ENCODE peak calls at places on chromosomes 2 and 18, in nine cellular contexts. O is AG04450; R is astrocyte; M is effector memory CD4-positive, alpha-beta T cell; A is GM19239; C is posterior cingulate gyrus; D is HCT116; Y is RWPE1; S is GM06990. L is an unnamed sample.

GRCh38 chr2:129912066-129912820 is 67.2 kb upstream of the RAB6C start:
- DNase-seq in S (no peak), C (no peak), O (no peak), Y (no peak), M (no peak), A (no peak), R (no peak), D (no peak), L (no peak)

GRCh38 chr18:54149078-54149697 is 75.3 kb downstream of the MBD2 start:
- DNase-seq in S (peak), C (no peak), A (no peak), O (peak), M (no peak), R (peak), D (peak), Y (peak), L (peak)

GRCh38 chr2:232633413-232634318 is at the start of gene EFHD1:
- DNase-seq in S (peak), D (no peak), Y (peak), O (no peak), A (no peak), M (peak), C (peak), R (peak), L (peak)

GRCh38 chr2:10433948-10434884 is 13.9 kb downstream of the ODC1 start:
- DNase-seq in A (no peak), R (no peak), O (no peak), S (no peak), M (no peak), D (no peak), C (peak), Y (no peak), L (no peak)

GRCh38 chr18:68447286-68447685 is 267.6 kb downstream of the TMX3 start:
- DNase-seq in C (no peak), D (no peak), M (no peak), O (no peak), Y (no peak), S (no peak), R (peak), A (no peak), L (no peak)

GRCh38 chr2:183532514-183532913 is 408.3 kb downstream of the NUP35 start:
- DNase-seq in S (no peak), D (no peak), A (no peak), C (no peak), O (no peak), M (no peak), Y (peak), R (peak), L (peak)

GRCh38 chr2:109210431-109211200 is 81.6 kb downstream of the SH3RF3 start:
- DNase-seq in M (no peak), Y (no peak), S (no peak), A (no peak), D (no peak), R (peak), O (no peak), C (no peak), L (peak)

GRCh38 chr18:74533666-74534065 is 634 bp upstream of the CNDP1 start:
- DNase-seq in D (no peak), A (no peak), O (no peak), Y (no peak), R (no peak), S (no peak), C (no peak), M (no peak), L (no peak)

GRCh38 chr18:3605562-3606443 is 155.8 kb downstream of the TGIF1 start:
- DNase-seq in M (peak), C (no peak), A (no peak), Y (no peak), S (no peak), O (no peak), R (peak), D (no peak), L (peak)

GRCh38 chr2:75612108-75612861 is 34.3 kb upstream of the MRPL19 start:
- DNase-seq in S (no peak), R (no peak), C (no peak), Y (no peak), M (no peak), A (no peak), D (no peak), O (no peak), L (no peak)